ENCODE peak calls at places on chromosome 6, in seven cellular contexts. One of them, this sample, is unnamed.

GRCh38 chr6:35810831-35811698 is 5.9 kb downstream of the LHFPL5 start:
- DNase-seq in GM12878: no peak
- DNase-seq in colonic mucosa: no peak
- DNase-seq in IMR-90: peak
- DNase-seq in HCT116: peak
- DNase-seq in mesendoderm: no peak
- DNase-seq in neural progenitor cell: no peak
- DNase-seq in this sample: no peak

GRCh38 chr6:159973951-159974350 is 5.1 kb downstream of the IGF2R start:
- DNase-seq in GM12878: no peak
- DNase-seq in colonic mucosa: no peak
- DNase-seq in IMR-90: peak
- DNase-seq in HCT116: no peak
- DNase-seq in mesendoderm: no peak
- DNase-seq in neural progenitor cell: no peak
- DNase-seq in this sample: no peak

GRCh38 chr6:145151624-145152023 is 583.7 kb downstream of the EPM2A start:
- DNase-seq in GM12878: no peak
- DNase-seq in colonic mucosa: no peak
- DNase-seq in IMR-90: peak
- DNase-seq in HCT116: no peak
- DNase-seq in mesendoderm: no peak
- DNase-seq in neural progenitor cell: no peak
- DNase-seq in this sample: no peak

GRCh38 chr6:156949376-156949775 is 172.2 kb downstream of the ARID1B start:
- DNase-seq in GM12878: no peak
- DNase-seq in colonic mucosa: no peak
- DNase-seq in IMR-90: peak
- DNase-seq in HCT116: peak
- DNase-seq in mesendoderm: peak
- DNase-seq in neural progenitor cell: no peak
- DNase-seq in this sample: no peak

GRCh38 chr6:154228521-154228905 is 128.1 kb downstream of the IPCEF1 start:
- DNase-seq in GM12878: no peak
- DNase-seq in colonic mucosa: no peak
- DNase-seq in IMR-90: no peak
- DNase-seq in HCT116: no peak
- DNase-seq in mesendoderm: no peak
- DNase-seq in neural progenitor cell: no peak
- DNase-seq in this sample: no peak

GRCh38 chr6:53361549-53362031 is 12.8 kb upstream of the ELOVL5 start:
- DNase-seq in GM12878: peak
- DNase-seq in colonic mucosa: no peak
- DNase-seq in IMR-90: peak
- DNase-seq in HCT116: no peak
- DNase-seq in mesendoderm: peak
- DNase-seq in neural progenitor cell: peak
- DNase-seq in this sample: no peak

GRCh38 chr6:134342211-134342610 is 24.3 kb upstream of the SGK1 start:
- DNase-seq in GM12878: no peak
- DNase-seq in colonic mucosa: no peak
- DNase-seq in IMR-90: no peak
- DNase-seq in HCT116: no peak
- DNase-seq in mesendoderm: no peak
- DNase-seq in neural progenitor cell: no peak
- DNase-seq in this sample: no peak

GRCh38 chr6:2630362-2630761 is 120.4 kb downstream of the MYLK4 start:
- DNase-seq in GM12878: no peak
- DNase-seq in colonic mucosa: no peak
- DNase-seq in IMR-90: peak
- DNase-seq in HCT116: peak
- DNase-seq in mesendoderm: peak
- DNase-seq in neural progenitor cell: no peak
- DNase-seq in this sample: no peak

GRCh38 chr6:88184921-88185320 is 18.8 kb upstream of the CNR1 start:
- DNase-seq in GM12878: no peak
- DNase-seq in colonic mucosa: no peak
- DNase-seq in IMR-90: no peak
- DNase-seq in HCT116: no peak
- DNase-seq in mesendoderm: no peak
- DNase-seq in neural progenitor cell: no peak
- DNase-seq in this sample: no peak

GRCh38 chr6:96613291-96613999 is 50.5 kb downstream of the FHL5 start:
- DNase-seq in GM12878: no peak
- DNase-seq in colonic mucosa: no peak
- DNase-seq in IMR-90: no peak
- DNase-seq in HCT116: no peak
- DNase-seq in mesendoderm: peak
- DNase-seq in neural progenitor cell: no peak
- DNase-seq in this sample: no peak

GRCh38 chr6:37135835-37136694 is 33.9 kb upstream of the PIM1 start:
- DNase-seq in GM12878: no peak
- DNase-seq in colonic mucosa: peak
- DNase-seq in IMR-90: no peak
- DNase-seq in HCT116: no peak
- DNase-seq in mesendoderm: no peak
- DNase-seq in neural progenitor cell: no peak
- DNase-seq in this sample: no peak

GRCh38 chr6:13574149-13574570 is 241 bp upstream of the SIRT5 start:
- DNase-seq in GM12878: peak
- DNase-seq in colonic mucosa: peak
- DNase-seq in IMR-90: peak
- DNase-seq in HCT116: peak
- DNase-seq in mesendoderm: peak
- DNase-seq in neural progenitor cell: peak
- DNase-seq in this sample: peak

GRCh38 chr6:15265787-15266186 is 19.9 kb downstream of the JARID2 start:
- DNase-seq in GM12878: no peak
- DNase-seq in colonic mucosa: no peak
- DNase-seq in IMR-90: no peak
- DNase-seq in HCT116: no peak
- DNase-seq in mesendoderm: no peak
- DNase-seq in neural progenitor cell: no peak
- DNase-seq in this sample: no peak
- H3K9ac ChIP-seq in GM12878: peak
- H3K9ac ChIP-seq in colonic mucosa: no peak
- H3K9ac ChIP-seq in IMR-90: no peak
- H3K9ac ChIP-seq in HCT116: no peak
- H3K9ac ChIP-seq in mesendoderm: no peak
- H3K9ac ChIP-seq in neural progenitor cell: no peak
- H3K9ac ChIP-seq in this sample: peak

GRCh38 chr6:131368077-131368911 is 204.7 kb upstream of the ARG1 start:
- DNase-seq in GM12878: peak
- DNase-seq in colonic mucosa: peak
- DNase-seq in IMR-90: no peak
- DNase-seq in HCT116: no peak
- DNase-seq in mesendoderm: peak
- DNase-seq in neural progenitor cell: peak
- DNase-seq in this sample: no peak
- H3K9ac ChIP-seq in GM12878: no peak
- H3K9ac ChIP-seq in colonic mucosa: peak
- H3K9ac ChIP-seq in IMR-90: no peak
- H3K9ac ChIP-seq in HCT116: no peak
- H3K9ac ChIP-seq in mesendoderm: no peak
- H3K9ac ChIP-seq in neural progenitor cell: no peak
- H3K9ac ChIP-seq in this sample: no peak

DNA sequence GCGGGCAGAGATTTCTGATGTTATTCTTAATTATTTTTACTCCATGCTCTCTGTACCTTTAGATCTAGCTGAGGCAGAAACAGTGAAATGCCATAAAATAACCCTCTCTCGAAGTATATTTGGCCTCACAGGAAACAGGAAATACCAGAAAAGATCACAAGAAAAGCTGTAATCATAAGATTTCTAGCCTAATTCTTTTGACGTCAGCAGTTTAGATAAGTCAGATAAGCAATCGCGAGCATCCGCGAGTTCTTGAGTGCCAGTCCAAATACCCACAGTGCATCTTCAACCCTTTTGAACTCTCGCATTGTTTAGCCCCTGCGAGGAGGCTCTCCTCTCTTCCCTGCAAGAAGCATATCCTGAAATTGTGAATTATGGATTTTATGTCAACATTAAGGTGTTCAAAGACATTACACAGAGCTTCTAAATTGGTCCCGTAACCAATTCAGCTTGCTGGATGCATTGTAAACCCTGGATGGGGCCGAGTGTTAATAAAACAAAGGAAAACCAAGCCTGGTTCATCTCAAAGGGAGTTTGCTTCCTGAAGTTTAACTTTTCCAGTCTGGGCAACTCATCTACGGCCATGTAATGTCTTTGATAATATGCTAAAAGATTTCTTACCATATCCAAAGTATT is 198.9 kb downstream of the MTFR2 start:
- DNase-seq in GM12878: no peak
- DNase-seq in colonic mucosa: no peak
- DNase-seq in IMR-90: peak
- DNase-seq in HCT116: no peak
- DNase-seq in mesendoderm: no peak
- DNase-seq in neural progenitor cell: no peak
- DNase-seq in this sample: no peak
- H3K9ac ChIP-seq in GM12878: no peak
- H3K9ac ChIP-seq in colonic mucosa: no peak
- H3K9ac ChIP-seq in IMR-90: peak
- H3K9ac ChIP-seq in HCT116: no peak
- H3K9ac ChIP-seq in mesendoderm: no peak
- H3K9ac ChIP-seq in neural progenitor cell: no peak
- H3K9ac ChIP-seq in this sample: no peak

GRCh38 chr6:106528521-106528920 is 100.8 kb downstream of the RTN4IP1 start:
- DNase-seq in GM12878: no peak
- DNase-seq in colonic mucosa: no peak
- DNase-seq in IMR-90: no peak
- DNase-seq in HCT116: no peak
- DNase-seq in mesendoderm: no peak
- DNase-seq in neural progenitor cell: no peak
- DNase-seq in this sample: no peak

GRCh38 chr6:106527979-106528378 is 101.3 kb downstream of the RTN4IP1 start:
- DNase-seq in GM12878: no peak
- DNase-seq in colonic mucosa: no peak
- DNase-seq in IMR-90: peak
- DNase-seq in HCT116: peak
- DNase-seq in mesendoderm: no peak
- DNase-seq in neural progenitor cell: no peak
- DNase-seq in this sample: no peak

GRCh38 chr6:106529438-106529837 is 99.9 kb downstream of the RTN4IP1 start:
- DNase-seq in GM12878: no peak
- DNase-seq in colonic mucosa: no peak
- DNase-seq in IMR-90: no peak
- DNase-seq in HCT116: no peak
- DNase-seq in mesendoderm: no peak
- DNase-seq in neural progenitor cell: no peak
- DNase-seq in this sample: no peak

GRCh38 chr6:106530502-106530901 is 98.8 kb downstream of the RTN4IP1 start:
- DNase-seq in GM12878: no peak
- DNase-seq in colonic mucosa: no peak
- DNase-seq in IMR-90: peak
- DNase-seq in HCT116: no peak
- DNase-seq in mesendoderm: no peak
- DNase-seq in neural progenitor cell: no peak
- DNase-seq in this sample: no peak

DNA sequence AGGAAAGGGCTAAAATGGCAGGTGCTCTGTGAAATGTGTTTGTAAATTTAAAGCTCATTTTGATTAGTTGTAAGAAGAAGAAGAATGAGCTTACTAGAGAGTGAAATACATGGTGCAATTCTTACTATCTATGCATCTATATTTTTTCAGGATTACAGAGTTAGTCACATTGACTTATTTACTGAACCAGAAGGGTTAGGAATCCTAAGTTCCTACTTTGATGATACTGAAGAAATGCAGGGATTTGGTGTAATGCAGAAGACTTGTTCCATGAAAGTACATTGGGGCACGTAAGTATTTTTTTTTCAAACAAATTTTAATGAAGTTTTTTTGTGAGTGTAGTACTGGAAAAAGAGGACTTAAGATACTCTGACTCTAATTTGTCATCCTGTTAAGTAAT is 99.3 kb downstream of the RTN4IP1 start:
- DNase-seq in GM12878: no peak
- DNase-seq in colonic mucosa: no peak
- DNase-seq in IMR-90: no peak
- DNase-seq in HCT116: no peak
- DNase-seq in mesendoderm: no peak
- DNase-seq in neural progenitor cell: no peak
- DNase-seq in this sample: no peak
- H3K9ac ChIP-seq in GM12878: no peak
- H3K9ac ChIP-seq in colonic mucosa: no peak
- H3K9ac ChIP-seq in IMR-90: no peak
- H3K9ac ChIP-seq in HCT116: no peak
- H3K9ac ChIP-seq in mesendoderm: no peak
- H3K9ac ChIP-seq in neural progenitor cell: no peak
- H3K9ac ChIP-seq in this sample: no peak

DNA sequence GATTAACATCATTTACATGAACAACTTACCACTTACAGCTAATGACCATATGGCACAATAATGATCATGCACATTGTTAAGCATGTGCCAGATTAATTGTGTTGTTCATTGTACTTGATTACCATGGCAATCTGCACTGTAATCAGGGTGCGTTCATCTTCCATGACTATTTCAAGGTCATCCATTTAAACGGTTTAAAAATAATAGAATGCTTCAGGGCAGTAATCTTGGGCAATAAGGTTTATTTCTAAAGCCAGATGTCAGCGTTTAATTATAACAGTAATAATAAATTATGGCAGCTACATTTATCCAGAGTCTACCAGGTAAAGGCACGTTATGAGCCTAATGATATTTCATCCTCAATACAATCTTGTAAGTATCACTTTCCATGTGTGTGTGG is 23.4 kb upstream of the UBE2J1 start:
- DNase-seq in GM12878: no peak
- DNase-seq in colonic mucosa: no peak
- DNase-seq in IMR-90: no peak
- DNase-seq in HCT116: no peak
- DNase-seq in mesendoderm: no peak
- DNase-seq in neural progenitor cell: no peak
- DNase-seq in this sample: no peak
- H3K9ac ChIP-seq in GM12878: no peak
- H3K9ac ChIP-seq in colonic mucosa: no peak
- H3K9ac ChIP-seq in IMR-90: no peak
- H3K9ac ChIP-seq in HCT116: no peak
- H3K9ac ChIP-seq in mesendoderm: no peak
- H3K9ac ChIP-seq in neural progenitor cell: no peak
- H3K9ac ChIP-seq in this sample: no peak